ENCODE peak calls at places on chromosomes 16 and 17, in four cellular contexts. A, D, E and Y are unnamed samples.
A peak's percentile ranks its signal among the peaks of the same experiment; 100 is the strongest.

GRCh38 chr16:71352963-71353460 is 5.5 kb upstream of the CALB2 start:
- DNase-seq in D (no peak), E (no peak), A (no peak), Y (no peak)

GRCh38 chr17:30997270-30997669 is 26.4 kb downstream of the RNF135 start:
- DNase-seq in A (no peak), D (no peak), E (no peak), Y (no peak)

GRCh38 chr16:2692948-2693651 is 10.8 kb downstream of the KCTD5 start:
- DNase-seq in E (no peak), A (no peak), D (peak; percentile 36), Y (no peak)

GRCh38 chr17:40063034-40063765 is 435 bp downstream of the THRA start:
- DNase-seq in E (no peak), A (no peak), D (peak; percentile 55), Y (peak; percentile 91)

GRCh38 chr16:51569204-51569911 is 418.3 kb upstream of the SALL1 start:
- DNase-seq in D (no peak), A (no peak), E (peak; percentile 10), Y (no peak)

GRCh38 chr16:3951861-3952332 is 71.4 kb upstream of the CREBBP start:
- DNase-seq in A (no peak), E (no peak), D (no peak), Y (no peak)

GRCh38 chr17:35559495-35559894 is 1.1 kb downstream of the SLFN14 start:
- DNase-seq in E (no peak), A (no peak), D (no peak), Y (no peak)

GRCh38 chr16:57775661-57776469 is 26.4 kb downstream of the KIFC3 start:
- DNase-seq in D (peak; percentile 50), E (no peak), A (no peak), Y (no peak)

GRCh38 chr16:23293016-23293415 is 9.1 kb upstream of the SCNN1B start:
- DNase-seq in D (no peak), E (no peak), A (no peak), Y (no peak)

GRCh38 chr16:64469906-64470702 is 651.8 kb downstream of the CDH11 start:
- DNase-seq in A (no peak), E (no peak), D (no peak), Y (no peak)

GRCh38 chr17:37299257-37299985 is 76.4 kb upstream of the C17orf78 start:
- DNase-seq in E (no peak), A (no peak), D (no peak), Y (no peak)

GRCh38 chr17:48626470-48627241 is 498 bp upstream of the HOXB9 start:
- DNase-seq in D (peak; percentile 80), E (peak; percentile 86), A (no peak), Y (peak; percentile 74)

GRCh38 chr17:788551-788950 is 6.4 kb downstream of the MRM3 start:
- DNase-seq in A (no peak), E (no peak), D (no peak), Y (no peak)

GRCh38 chr16:12059216-12059769 is 82.8 kb downstream of the SNX29 start:
- DNase-seq in E (no peak), D (no peak), A (no peak), Y (peak; percentile 61)

DNA sequence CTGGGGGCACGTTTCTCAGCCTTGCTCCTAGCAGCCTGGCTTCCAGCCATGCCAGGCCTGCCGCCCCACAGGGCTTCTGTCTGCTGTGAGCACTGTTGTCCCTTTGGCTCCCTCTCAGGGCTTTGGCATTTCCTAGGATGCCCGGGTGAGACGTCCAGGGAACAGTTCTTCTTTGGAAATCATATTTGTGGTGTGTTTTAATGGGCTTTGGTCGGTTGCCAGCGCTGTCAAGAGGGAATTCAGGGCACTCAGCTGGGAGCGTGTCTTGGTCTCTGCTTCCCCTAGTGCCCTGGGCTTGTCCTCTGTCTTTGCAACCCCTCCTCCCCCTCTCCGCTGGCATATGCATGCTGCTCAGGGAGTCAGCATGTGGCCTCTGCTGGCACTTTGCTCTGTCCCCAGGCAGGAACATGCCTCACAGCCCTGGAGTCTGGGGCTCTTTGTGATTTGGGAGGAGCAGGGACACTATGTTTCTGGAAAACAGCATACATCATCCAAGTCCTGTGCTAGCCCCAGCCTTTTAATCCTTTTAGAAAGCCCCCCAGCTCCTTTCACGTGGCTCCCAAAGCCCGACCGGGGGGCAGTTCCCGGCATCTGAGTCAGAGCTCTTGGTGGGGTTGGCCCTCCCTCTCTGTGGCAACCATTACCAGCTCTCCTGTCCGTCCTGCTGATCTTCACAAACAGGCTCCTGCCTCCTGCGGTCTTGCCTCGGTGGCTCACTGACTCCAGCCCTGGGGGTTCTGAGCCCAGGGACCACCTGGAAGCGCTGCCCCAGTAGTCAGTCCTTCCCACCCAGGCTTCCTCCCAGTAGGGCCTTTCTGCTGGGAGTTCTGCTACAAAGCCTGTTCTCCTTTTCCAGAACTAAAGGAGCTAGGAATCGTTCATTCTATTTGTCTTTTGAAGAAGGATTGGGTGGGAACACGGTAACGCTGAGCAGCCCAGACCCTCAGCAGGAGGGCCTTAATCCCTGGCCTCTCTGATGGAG is 26.7 kb downstream of the SAP30BP start:
- DNase-seq in A (peak; percentile 88), D (peak; percentile 63), E (peak; percentile 65), Y (peak; percentile 34)
- TF ChIP-seq EP300 in A (peak; percentile 64), D (no peak), E (peak; percentile 40), Y (no peak)

DNA sequence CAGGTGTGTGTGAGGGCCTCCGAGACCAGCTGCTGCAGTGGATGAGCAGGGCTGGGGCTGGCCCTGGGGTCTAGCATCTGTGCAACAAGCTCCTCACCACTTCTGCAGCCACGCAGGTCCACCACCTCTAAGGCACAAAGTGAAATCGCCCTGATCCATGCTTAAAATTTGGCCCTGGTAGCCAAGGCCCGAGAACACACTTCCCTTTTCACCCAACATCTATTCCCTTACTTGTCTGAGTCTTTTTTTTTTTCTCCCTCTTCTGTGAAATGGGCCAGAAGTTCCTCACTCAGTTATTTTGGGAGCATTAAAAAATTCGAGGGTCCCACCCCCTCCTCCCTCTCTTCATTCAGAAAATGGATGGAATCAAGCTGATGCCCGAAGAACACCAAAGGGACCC is 47.9 kb downstream of the LDHD start:
- DNase-seq in D (no peak), E (no peak), A (no peak), Y (no peak)
- H3K4me1 ChIP-seq in D (peaks cover 44% of the 10 kb centered on the region), E (peaks cover 27% of the 10 kb centered on the region), A (no peaks in the 10 kb centered on the region), Y (peaks cover 52% of the 10 kb centered on the region)

GRCh38 chr17:55343900-55344513 is 77.6 kb downstream of the MMD start:
- DNase-seq in D (no peak), A (no peak), E (no peak), Y (no peak)

GRCh38 chr17:55345132-55345531 is 76.5 kb downstream of the MMD start:
- DNase-seq in E (no peak), A (no peak), D (no peak), Y (no peak)

GRCh38 chr17:55346658-55347057 is 75.0 kb downstream of the MMD start:
- DNase-seq in D (no peak), A (no peak), E (no peak), Y (no peak)

GRCh38 chr17:55343114-55343513 is 78.4 kb downstream of the HLF start:
- DNase-seq in D (no peak), E (no peak), A (no peak), Y (no peak)

GRCh38 chr17:55344514-55344997 is 77.1 kb downstream of the MMD start:
- DNase-seq in E (no peak), A (no peak), D (no peak), Y (no peak)
- TF ChIP-seq EP300 in E (no peak), A (no peak), D (no peak), Y (no peak)

GRCh38 chr17:81028506-81028858 is 6.5 kb upstream of the BAIAP2 start:
- DNase-seq in E (no peak), D (no peak), A (no peak), Y (no peak)
- H3K4me1 ChIP-seq in E (peaks cover 6% of the 10 kb centered on the region), D (peaks cover 20% of the 10 kb centered on the region), A (peaks cover 43% of the 10 kb centered on the region), Y (peaks cover 77% of the 10 kb centered on the region)

DNA sequence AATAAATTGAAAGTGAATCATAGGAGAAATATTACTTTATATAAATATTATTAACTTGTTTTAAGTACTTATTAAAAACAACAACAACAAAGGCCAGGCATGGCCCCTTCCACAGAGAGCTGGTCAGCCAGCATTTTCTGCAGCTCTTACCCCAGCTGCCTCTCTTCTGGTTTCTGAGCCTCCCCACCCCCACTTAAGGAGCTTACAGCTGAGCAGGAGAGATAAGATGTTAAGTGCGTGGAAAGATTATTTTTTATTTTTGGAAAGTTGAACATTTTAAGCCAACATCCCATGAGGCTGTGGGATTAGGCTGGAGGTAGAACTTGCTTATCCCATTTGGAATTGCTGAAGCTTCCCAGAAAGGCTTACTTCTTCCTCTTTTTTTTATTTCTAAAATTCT is 401.2 kb downstream of the SEC14L1 start:
- DNase-seq in A (no peak), D (no peak), E (no peak), Y (no peak)
- TF ChIP-seq EP300 in A (no peak), D (no peak), E (no peak), Y (no peak)

GRCh38 chr16:54926166-54926838 is 4.4 kb upstream of the IRX5 start:
- DNase-seq in A (no peak), D (no peak), E (no peak), Y (no peak)
- H3K4me1 ChIP-seq in A (peaks cover 12% of the 10 kb centered on the region), D (peaks cover 17% of the 10 kb centered on the region), E (peaks cover 20% of the 10 kb centered on the region), Y (peaks cover 16% of the 10 kb centered on the region)

GRCh38 chr16:67892899-67893790 is at the start of gene PSKH1:
- DNase-seq in D (peak; percentile 98), A (peak; percentile 94), E (peak; percentile 99), Y (peak; percentile 98)
- TF ChIP-seq EP300 in D (no peak), A (peak; percentile 50), E (no peak), Y (no peak)